ENCODE peak calls at places on chromosomes 1 and 21, in four cellular contexts. L is cardiac muscle cell, V is stomach, T is aorta. G is an unnamed sample.

GRCh38 chr1:232709339-232709738 is 79.4 kb upstream of the SIPA1L2 start:
- DNase-seq in L (peak; percentile 33), V (no peak), T (no peak), G (no peak)

GRCh38 chr1:70487910-70488665 is 77.0 kb downstream of the CTH start:
- DNase-seq in L (peak; percentile 59), V (no peak), T (no peak), G (no peak)

GRCh38 chr1:227082999-227083746 is 143.1 kb downstream of the COQ8A start:
- DNase-seq in L (no peak), V (no peak), T (no peak), G (no peak)

GRCh38 chr1:18360251-18360650 is 120.5 kb upstream of the KLHDC7A start:
- DNase-seq in L (no peak), V (no peak), T (no peak), G (no peak)

GRCh38 chr1:232110281-232111090 is 483.9 kb downstream of the DISC1 start:
- DNase-seq in L (peak; percentile 43), V (no peak), T (no peak), G (no peak)

GRCh38 chr1:28577738-28578536 is 14.1 kb upstream of the RAB42 start:
- DNase-seq in L (no peak), V (no peak), T (no peak), G (no peak)

GRCh38 chr1:214289574-214290272 is 8.8 kb downstream of the SMYD2 start:
- DNase-seq in L (no peak), V (no peak), T (no peak), G (no peak)

GRCh38 chr1:199684686-199685273 is 342.7 kb upstream of the NR5A2 start:
- DNase-seq in L (peak; percentile 84), V (no peak), T (no peak), G (no peak)

GRCh38 chr1:230306158-230306557 is 120.0 kb downstream of the PGBD5 start:
- DNase-seq in L (no peak), V (no peak), T (no peak), G (no peak)

GRCh38 chr1:35049116-35049515 is 17.4 kb upstream of the ZMYM6 start:
- DNase-seq in L (peak; percentile 40), V (no peak), T (no peak), G (no peak)

GRCh38 chr1:172637522-172637921 is 21.4 kb upstream of the FASLG start:
- DNase-seq in L (peak; percentile 88), V (no peak), T (no peak), G (no peak)

GRCh38 chr1:185144233-185144632 is 12.5 kb downstream of the TRMT1L start:
- DNase-seq in L (peak; percentile 13), V (no peak), T (no peak), G (no peak)

GRCh38 chr21:38315155-38315554 is 58.4 kb downstream of the KCNJ15 start:
- DNase-seq in L (no peak), V (no peak), T (no peak), G (no peak)

GRCh38 chr1:184893695-184894094 is 80.6 kb downstream of the NIBAN1 start:
- DNase-seq in L (no peak), V (no peak), T (no peak), G (no peak)

GRCh38 chr1:227428803-227429202 is 110.5 kb upstream of the CDC42BPA start:
- DNase-seq in L (peak; percentile 86), V (peak; percentile 79), T (no peak), G (no peak)

GRCh38 chr21:45179568-45180288 is 105.3 kb downstream of the ADARB1 start:
- DNase-seq in L (no peak), V (no peak), T (no peak), G (no peak)

GRCh38 chr1:33897092-33897725 is 33.3 kb downstream of the HMGB4 start:
- DNase-seq in L (no peak), V (no peak), T (no peak), G (no peak)

GRCh38 chr1:154178006-154178405 is 13.9 kb downstream of the TPM3 start:
- DNase-seq in L (peak; percentile 33), V (no peak), T (no peak), G (no peak)

GRCh38 chr1:184660462-184661191 is 94.0 kb downstream of the EDEM3 start:
- DNase-seq in L (no peak), V (no peak), T (no peak), G (no peak)

GRCh38 chr1:190479028-190479427 is 1.4 kb upstream of the BRINP3 start:
- DNase-seq in L (peak; percentile 48), V (no peak), T (no peak), G (no peak)

GRCh38 chr1:1779691-1780597 is 1.7 kb upstream of the NADK start:
- DNase-seq in L (peak; percentile 81), V (peak; percentile 75), T (peak; percentile 80), G (peak; percentile 91)

GRCh38 chr1:109046671-109047070 is 4.8 kb upstream of the WDR47 start:
- DNase-seq in L (no peak), V (no peak), T (no peak), G (no peak)

GRCh38 chr1:21165076-21165475 is 11.6 kb downstream of the EIF4G3 start:
- DNase-seq in L (peak; percentile 46), V (no peak), T (no peak), G (no peak)

GRCh38 chr1:87718241-87718950 is 389.7 kb downstream of the LMO4 start:
- DNase-seq in L (peak; percentile 9), V (no peak), T (no peak), G (no peak)

GRCh38 chr1:39540504-39541031 is 36.0 kb downstream of the PABPC4 start:
- DNase-seq in L (peak; percentile 76), V (peak; percentile 33), T (peak; percentile 90), G (no peak)

GRCh38 chr21:34925597-34925996 is 123.5 kb downstream of the RUNX1 start:
- DNase-seq in L (no peak), V (no peak), T (no peak), G (no peak)

GRCh38 chr1:31583082-31583994 is 7.0 kb downstream of the TINAGL1 start:
- DNase-seq in L (no peak), V (no peak), T (no peak), G (no peak)

GRCh38 chr1:31586376-31587327 is 10.3 kb downstream of the TINAGL1 start:
- DNase-seq in L (no peak), V (no peak), T (no peak), G (no peak)

GRCh38 chr1:31583995-31584868 is 7.9 kb downstream of the TINAGL1 start:
- DNase-seq in L (peak; percentile 85), V (peak; percentile 94), T (peak; percentile 95), G (no peak)

GRCh38 chr1:31585736-31586365 is 9.5 kb downstream of the TINAGL1 start:
- DNase-seq in L (no peak), V (no peak), T (no peak), G (no peak)

GRCh38 chr1:31584869-31585735 is 8.8 kb downstream of the TINAGL1 start:
- DNase-seq in L (no peak), V (no peak), T (no peak), G (no peak)
- H3K4me1 ChIP-seq in L (peaks cover 20% of the 10 kb centered on the region), V (peaks cover 95% of the 10 kb centered on the region), T (peaks cover 3% of the 10 kb centered on the region), G (peaks cover 85% of the 10 kb centered on the region)

GRCh38 chr1:115665319-115665718 is 23.5 kb downstream of the VANGL1 start:
- DNase-seq in L (no peak), V (peak; percentile 48), T (no peak), G (no peak)

GRCh38 chr1:115666702-115667101 is 24.9 kb downstream of the VANGL1 start:
- DNase-seq in L (no peak), V (peak; percentile 80), T (no peak), G (no peak)

GRCh38 chr1:115668579-115668978 is 26.8 kb downstream of the VANGL1 start:
- DNase-seq in L (no peak), V (no peak), T (no peak), G (no peak)

GRCh38 chr1:115665746-115666145 is 24.0 kb downstream of the VANGL1 start:
- DNase-seq in L (no peak), V (no peak), T (no peak), G (no peak)

DNA sequence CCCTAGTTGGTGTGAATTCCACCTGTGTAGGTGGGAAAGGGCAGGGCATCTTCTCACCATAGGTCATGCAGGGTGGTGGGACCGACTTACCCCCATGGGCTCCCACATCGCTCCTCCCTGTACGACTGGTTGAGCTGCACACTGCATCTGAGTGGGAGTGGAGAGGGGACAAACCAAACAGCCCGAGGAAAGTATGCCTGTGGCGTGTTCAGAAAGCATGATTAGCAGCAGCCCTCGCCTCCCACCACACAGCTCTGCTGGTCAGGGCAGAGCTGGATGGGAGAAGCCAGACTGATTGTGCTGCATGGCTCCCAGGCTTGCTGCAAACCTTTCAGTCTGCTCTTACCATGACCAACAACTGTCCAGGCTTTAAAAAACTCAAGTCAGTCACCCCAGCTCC is 24.4 kb downstream of the VANGL1 start:
- DNase-seq in L (no peak), V (no peak), T (no peak), G (no peak)
- H3K4me1 ChIP-seq in L (no peaks in the 10 kb centered on the region), V (peaks cover 31% of the 10 kb centered on the region), T (no peaks in the 10 kb centered on the region), G (no peaks in the 10 kb centered on the region)

GRCh38 chr1:150561830-150562367 is 12.7 kb downstream of the ADAMTSL4 start:
- DNase-seq in L (peak; percentile 97), V (peak; percentile 95), T (peak; percentile 97), G (peak; percentile 97)

GRCh38 chr1:150560986-150561829 is 12.0 kb downstream of the ADAMTSL4 start:
- DNase-seq in L (peak; percentile 100), V (peak; percentile 96), T (peak; percentile 96), G (peak; percentile 97)

GRCh38 chr1:150563340-150564038 is 14.3 kb downstream of the ADAMTSL4 start:
- DNase-seq in L (peak; percentile 56), V (peak; percentile 90), T (peak; percentile 70), G (peak; percentile 67)

GRCh38 chr1:150564051-150564991 is 15.1 kb downstream of the MCL1 start:
- DNase-seq in L (peak; percentile 53), V (no peak), T (no peak), G (no peak)

DNA sequence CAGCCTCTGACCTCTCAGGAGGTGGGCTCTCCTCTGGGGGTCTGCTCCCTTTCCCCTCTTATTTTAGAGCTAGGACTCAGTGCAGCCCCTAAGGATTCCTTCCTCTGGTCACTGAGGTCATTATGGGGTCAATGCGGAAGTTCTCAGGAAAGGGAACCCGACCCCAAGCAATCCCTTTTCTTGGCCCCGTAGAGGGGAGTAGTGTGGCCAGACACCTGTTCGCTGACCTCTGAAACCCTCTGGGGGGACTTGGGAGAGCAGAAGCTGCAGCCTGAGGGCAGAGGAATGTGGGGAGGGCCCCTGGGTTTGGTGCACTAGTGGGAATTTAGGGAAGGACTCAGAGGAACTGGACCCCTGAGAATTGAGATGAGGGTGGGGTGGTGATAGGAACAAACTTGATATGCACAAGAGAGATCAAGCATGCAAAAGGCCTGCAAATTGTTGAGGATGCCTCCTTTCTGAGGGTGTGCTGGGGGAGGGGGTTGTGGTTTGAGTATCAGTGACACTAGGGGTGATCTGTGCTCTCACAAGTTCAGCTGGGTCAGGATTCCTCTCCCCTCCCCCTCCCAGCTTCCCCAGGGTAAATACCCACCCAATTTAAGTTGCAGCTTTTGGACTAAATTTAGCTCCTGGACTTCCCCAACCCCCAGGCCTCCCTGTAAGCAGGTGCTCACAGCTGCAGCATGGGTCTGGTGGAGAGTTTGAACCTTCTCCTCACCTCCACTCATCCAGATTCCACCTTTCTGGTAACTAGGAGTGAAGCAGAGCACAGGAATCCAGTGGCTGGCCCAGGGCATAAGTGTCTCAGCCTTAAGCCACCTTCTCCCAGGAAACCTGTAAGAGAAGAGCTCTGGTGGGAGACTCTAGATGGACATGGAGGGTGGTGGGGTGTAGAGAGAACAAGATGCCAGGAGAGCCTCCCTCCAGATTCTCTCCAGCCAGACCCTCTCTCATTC is 13.5 kb downstream of the ADAMTSL4 start:
- DNase-seq in L (no peak), V (peak; percentile 51), T (peak; percentile 58), G (peak; percentile 97)
- H3K4me1 ChIP-seq in L (peaks cover 38% of the 10 kb centered on the region), V (peaks cover 91% of the 10 kb centered on the region), T (peaks cover 12% of the 10 kb centered on the region), G (peaks cover 17% of the 10 kb centered on the region)

GRCh38 chr1:25554426-25554780 is 11.0 kb downstream of the LDLRAP1 start:
- DNase-seq in L (no peak), V (no peak), T (no peak), G (no peak)
- H3K4me1 ChIP-seq in L (peaks cover 5% of the 10 kb centered on the region), V (peaks cover 74% of the 10 kb centered on the region), T (no peaks in the 10 kb centered on the region), G (peaks cover 23% of the 10 kb centered on the region)